ENCODE peak calls at places on chromosomes 5 and 9, in six cellular contexts. P is transverse colon, M is HCT116, L is body of pancreas, O is endothelial cell of umbilical vein, Z is uterus. R is an unnamed sample.

GRCh38 chr9:99040254-99040653 is 64.7 kb upstream of the TGFBR1 start:
- DNase-seq in L (no peak), P (no peak), M (no peak), O (no peak), Z (no peak), R (no peak)

GRCh38 chr5:75242067-75242466 is 5.4 kb upstream of the ANKRD31 start:
- DNase-seq in P (no peak), L (no peak), Z (no peak), O (no peak), M (no peak), R (no peak)

GRCh38 chr5:154477382-154478223 is 424 bp downstream of the HAND1 start:
- DNase-seq in Z (no peak), L (no peak), P (no peak), M (no peak), O (peak), R (no peak)

GRCh38 chr5:142529626-142530278 is 156.1 kb downstream of the FGF1 start:
- DNase-seq in L (no peak), P (no peak), Z (no peak), O (peak), M (peak), R (peak)

GRCh38 chr5:6728011-6728794 is 15.0 kb downstream of the TENT4A start:
- DNase-seq in O (no peak), M (no peak), Z (no peak), L (no peak), P (no peak), R (no peak)

GRCh38 chr9:133023117-133023890 is 7.5 kb upstream of the GTF3C5 start:
- DNase-seq in O (no peak), L (no peak), P (peak), Z (no peak), M (no peak), R (no peak)

GRCh38 chr5:87405472-87406155 is 7.1 kb downstream of the CCNH start:
- DNase-seq in M (no peak), L (no peak), Z (no peak), P (no peak), O (no peak), R (no peak)

GRCh38 chr5:135127604-135128240 is 93.7 kb upstream of the PITX1 start:
- DNase-seq in Z (no peak), O (no peak), M (no peak), P (peak), L (no peak), R (peak)

GRCh38 chr9:37566716-37567115 is 9.5 kb downstream of the FBXO10 start:
- DNase-seq in Z (no peak), M (no peak), O (no peak), P (no peak), L (no peak), R (no peak)

GRCh38 chr9:20754556-20754955 is 70.5 kb downstream of the FOCAD start:
- DNase-seq in P (no peak), L (no peak), Z (no peak), M (no peak), O (no peak), R (no peak)

GRCh38 chr5:142184939-142185526 is 76.5 kb downstream of the NDFIP1 start:
- DNase-seq in P (no peak), L (no peak), O (no peak), M (no peak), Z (no peak), R (no peak)

GRCh38 chr9:87327567-87328125 is 170.0 kb upstream of the DAPK1 start:
- DNase-seq in P (no peak), M (no peak), O (no peak), Z (no peak), L (no peak), R (no peak)

GRCh38 chr5:73301208-73302088 is 128.5 kb downstream of the TMEM174 start:
- DNase-seq in Z (no peak), L (no peak), P (no peak), O (no peak), M (no peak), R (no peak)

GRCh38 chr5:41193462-41194166 is 19.7 kb downstream of the C6 start:
- DNase-seq in M (no peak), O (peak), P (peak), L (peak), Z (peak), R (no peak)

GRCh38 chr9:95726756-95727155 is 148.7 kb upstream of the ERCC6L2 start:
- DNase-seq in P (no peak), M (peak), O (peak), Z (no peak), L (no peak), R (peak)

GRCh38 chr9:132630811-132631210 is 39.0 kb downstream of the DDX31 start:
- DNase-seq in P (no peak), O (no peak), L (no peak), Z (no peak), M (no peak), R (no peak)

GRCh38 chr5:141940695-141941271 is 17.1 kb downstream of the DELE1 start:
- DNase-seq in Z (no peak), O (no peak), L (no peak), M (no peak), P (no peak), R (no peak)

GRCh38 chr5:149930060-149930753 is 14.4 kb downstream of the PDE6A start:
- DNase-seq in M (no peak), L (peak), Z (no peak), O (no peak), P (no peak), R (no peak)

GRCh38 chr9:79694676-79695400 is 123.1 kb downstream of the TLE4 start:
- DNase-seq in O (no peak), L (no peak), P (no peak), Z (no peak), M (no peak), R (no peak)

GRCh38 chr5:63011158-63011557 is 432.5 kb downstream of the LRRC70 start:
- DNase-seq in M (no peak), O (no peak), Z (no peak), L (no peak), P (no peak), R (no peak)

GRCh38 chr5:163696270-163696887 is 191.0 kb downstream of the MAT2B start:
- DNase-seq in O (peak), M (peak), L (peak), Z (no peak), P (peak), R (peak)

GRCh38 chr9:10265102-10265708 is 347.6 kb downstream of the PTPRD start:
- DNase-seq in O (peak), P (no peak), Z (no peak), M (no peak), L (no peak), R (peak)

GRCh38 chr9:19181002-19181401 is 49.5 kb upstream of the DENND4C start:
- DNase-seq in O (no peak), Z (no peak), M (no peak), L (no peak), P (peak), R (no peak)

GRCh38 chr9:108786322-108786721 is 69.5 kb downstream of the ACTL7B start:
- DNase-seq in O (no peak), P (no peak), M (no peak), L (no peak), Z (no peak), R (no peak)

GRCh38 chr5:110086658-110087388 is 397.1 kb downstream of the MAN2A1 start:
- DNase-seq in O (no peak), P (peak), M (no peak), L (no peak), Z (peak), R (no peak)

GRCh38 chr9:95552814-95553546 is 36.2 kb upstream of the PTCH1 start:
- DNase-seq in L (peak), O (peak), Z (peak), M (no peak), P (no peak), R (no peak)

GRCh38 chr9:99533421-99533820 is 288.3 kb upstream of the NR4A3 start:
- DNase-seq in Z (no peak), P (no peak), L (no peak), O (no peak), M (no peak), R (no peak)

GRCh38 chr9:128657344-128657704 is 677 bp upstream of the DYNC2I2 start:
- DNase-seq in P (no peak), Z (no peak), O (no peak), M (no peak), L (peak), R (no peak)

GRCh38 chr5:160930361-160930760 is 78.3 kb upstream of the ATP10B start:
- DNase-seq in O (no peak), Z (no peak), L (no peak), M (no peak), P (no peak), R (no peak)

GRCh38 chr5:132011561-132012384 is at the start of gene ACSL6:
- DNase-seq in P (peak), M (no peak), O (no peak), L (peak), Z (no peak), R (no peak)

GRCh38 chr5:116032094-116032517 is at the start of gene ARL14EPL:
- DNase-seq in M (peak), O (peak), Z (peak), P (no peak), L (peak), R (peak)

GRCh38 chr5:128097781-128098180 is 14.2 kb downstream of the SLC12A2 start:
- DNase-seq in Z (no peak), O (no peak), P (no peak), M (no peak), L (no peak), R (no peak)

GRCh38 chr5:3024126-3024525 is 272.6 kb upstream of the IRX2 start:
- DNase-seq in Z (no peak), O (no peak), P (no peak), M (no peak), L (no peak), R (no peak)

GRCh38 chr9:121741198-121741918 is 89.9 kb downstream of the DAB2IP start:
- DNase-seq in L (no peak), P (no peak), Z (no peak), M (no peak), O (peak), R (no peak)
- TF ChIP-seq POLR2A in L (no peak), P (no peak), Z (no peak), M (no peak), O (no peak), R (no peak)

GRCh38 chr5:176678584-176678983 is 31.3 kb downstream of the TSPAN17 start:
- DNase-seq in M (no peak), P (no peak), L (no peak), Z (no peak), O (no peak), R (no peak)
- TF ChIP-seq POLR2A in M (no peak), P (no peak), L (no peak), Z (no peak), O (no peak), R (no peak)

GRCh38 chr5:95821110-95822021 is 1.2 kb downstream of the GLRX start:
- DNase-seq in Z (no peak), M (no peak), O (no peak), P (no peak), L (no peak), R (no peak)

GRCh38 chr5:95822038-95822407 is 503 bp downstream of the GLRX start:
- DNase-seq in Z (peak), M (no peak), L (peak), O (peak), P (peak), R (no peak)

GRCh38 chr5:95823241-95823737 is 763 bp upstream of the GLRX start:
- DNase-seq in O (no peak), L (no peak), P (no peak), Z (no peak), M (no peak), R (no peak)

GRCh38 chr5:95823738-95824609 is 1.4 kb upstream of the GLRX start:
- DNase-seq in Z (peak), M (peak), P (peak), L (no peak), O (peak), R (peak)

GRCh38 chr5:95822408-95823240 is at the start of gene GLRX:
- DNase-seq in P (peak), Z (peak), M (peak), O (peak), L (peak), R (peak)
- TF ChIP-seq POLR2A in P (peak), Z (no peak), M (no peak), O (peak), L (peak), R (no peak)

GRCh38 chr5:472656-473343 is 29.8 kb downstream of the EXOC3 start:
- DNase-seq in L (peak), Z (peak), M (peak), O (peak), P (peak), R (peak)
- TF ChIP-seq POLR2A in L (peak), Z (peak), M (peak), O (peak), P (peak), R (peak)

GRCh38 chr5:91365498-91365897 is 17.6 kb downstream of the ARRDC3 start:
- DNase-seq in P (no peak), O (no peak), Z (no peak), M (no peak), L (no peak), R (no peak)
- TF ChIP-seq POLR2A in P (no peak), O (no peak), Z (no peak), M (no peak), L (no peak), R (no peak)

DNA sequence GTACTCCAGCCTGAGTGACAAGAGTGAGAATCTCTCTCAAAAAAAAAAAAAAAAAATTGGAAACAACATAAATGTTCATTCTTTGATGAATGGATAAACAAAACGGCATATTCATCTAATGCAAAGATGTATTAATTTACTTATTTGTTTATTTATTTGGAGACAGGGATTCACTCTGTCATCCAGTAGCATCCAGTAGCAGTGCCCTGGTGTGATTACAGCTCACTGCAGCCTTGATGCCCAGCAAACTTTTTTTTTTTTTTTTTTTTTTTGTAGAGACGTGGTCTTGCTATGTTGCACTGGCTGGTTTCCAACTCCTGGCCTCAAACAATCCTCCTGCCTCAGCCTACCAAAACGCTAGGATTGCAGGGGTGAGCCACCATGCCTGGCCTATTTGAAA is 24.4 kb downstream of the OR2V2 start:
- DNase-seq in Z (no peak), P (no peak), O (no peak), M (no peak), L (no peak), R (no peak)
- TF ChIP-seq POLR2A in Z (no peak), P (no peak), O (no peak), M (no peak), L (no peak), R (no peak)

DNA sequence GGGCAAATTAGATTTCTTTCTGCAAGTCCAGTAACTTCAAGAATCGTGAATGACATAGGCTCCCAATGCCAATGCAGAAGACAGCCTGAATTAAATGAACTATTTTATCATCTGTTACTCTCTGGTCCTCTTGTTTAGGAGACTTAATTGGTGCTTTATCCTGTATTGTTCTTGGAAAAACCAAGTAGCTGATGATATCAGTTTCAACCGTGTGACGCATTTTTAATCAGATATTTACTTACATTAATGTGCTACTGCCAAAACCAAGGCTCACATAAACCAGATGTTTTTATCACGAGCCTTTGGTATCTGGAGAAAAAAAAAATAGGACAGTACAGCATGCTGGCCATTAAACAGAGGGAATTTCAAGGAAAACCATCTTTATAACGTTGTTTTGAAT is 90.0 kb downstream of the ICE1 start:
- DNase-seq in M (no peak), Z (no peak), L (no peak), P (no peak), O (no peak), R (no peak)
- TF ChIP-seq POLR2A in M (no peak), Z (no peak), L (no peak), P (no peak), O (no peak), R (no peak)

DNA sequence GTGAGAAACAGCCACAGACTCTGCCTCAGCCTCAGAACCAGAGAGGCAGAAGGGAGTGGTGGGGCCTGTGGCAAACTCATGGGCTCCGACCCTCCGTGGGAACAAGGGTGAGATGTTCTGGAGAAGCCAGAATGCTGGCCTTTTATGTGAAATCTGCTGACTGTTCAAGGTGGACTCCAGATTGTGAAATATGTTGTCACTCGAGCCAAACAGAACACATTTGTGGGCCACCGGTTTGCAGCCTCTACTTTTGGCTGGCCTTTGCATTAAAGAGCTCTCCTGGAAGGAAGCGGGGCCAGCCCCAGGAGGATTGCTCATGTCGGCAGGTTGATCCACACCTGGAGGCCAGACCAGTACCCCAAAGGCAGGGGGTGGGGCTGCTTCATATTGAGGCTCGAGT is 62.4 kb downstream of the ERGIC1 start:
- DNase-seq in L (no peak), M (no peak), P (no peak), O (no peak), Z (no peak), R (no peak)
- TF ChIP-seq POLR2A in L (no peak), M (no peak), P (no peak), O (no peak), Z (no peak), R (no peak)

DNA sequence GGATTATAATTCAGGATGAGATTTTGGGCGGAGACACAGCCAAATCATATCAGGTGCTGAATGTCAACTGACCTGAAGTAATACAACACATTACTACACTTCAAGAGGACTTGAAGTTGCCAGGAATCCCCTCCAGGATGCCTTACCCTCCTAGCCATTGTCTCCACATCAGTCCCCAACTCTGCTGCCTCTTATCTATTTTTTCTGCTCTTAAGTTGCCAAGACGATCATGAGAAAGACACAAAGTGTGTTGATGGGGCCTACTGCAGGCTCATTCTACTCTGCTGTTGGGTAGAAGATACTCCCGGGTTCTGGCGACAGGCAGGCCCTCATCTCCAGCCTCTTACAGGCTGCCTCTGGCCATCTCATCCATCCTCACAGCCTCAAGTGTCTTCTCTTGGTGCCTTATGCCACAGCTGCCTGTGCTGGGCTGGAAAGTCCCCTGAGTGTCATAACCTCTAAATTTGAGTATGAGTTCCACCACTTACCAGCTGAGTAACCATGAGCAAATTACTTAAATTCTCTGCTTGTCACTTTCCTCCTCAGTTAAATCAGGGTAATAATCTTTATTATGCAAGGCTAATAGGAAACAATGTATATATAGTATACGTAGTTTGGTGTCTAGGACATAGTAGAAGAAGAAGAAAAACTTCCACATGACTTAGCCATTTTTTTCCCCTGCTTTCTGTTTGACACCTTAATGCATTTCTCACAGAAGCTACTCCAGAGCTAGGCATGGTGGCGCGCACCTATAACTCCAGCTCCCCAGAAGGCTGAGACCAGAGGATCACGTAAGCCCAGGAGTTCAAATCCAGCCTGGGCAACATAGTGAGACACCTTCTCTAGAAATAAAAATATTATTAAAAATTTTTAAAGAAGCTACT is 73.0 kb upstream of the SNX2 start:
- DNase-seq in P (peak), Z (no peak), O (no peak), L (no peak), M (no peak), R (no peak)
- TF ChIP-seq POLR2A in P (no peak), Z (no peak), O (no peak), L (no peak), M (no peak), R (no peak)

GRCh38 chr9:110048976-110049698 is 158.8 kb downstream of the C9orf152 start:
- DNase-seq in L (no peak), P (no peak), M (no peak), O (no peak), Z (peak), R (no peak)

GRCh38 chr9:110049699-110050450 is 158.1 kb downstream of the C9orf152 start:
- DNase-seq in L (no peak), O (no peak), Z (peak), P (peak), M (no peak), R (no peak)

GRCh38 chr9:110047955-110048472 is 159.9 kb downstream of the C9orf152 start:
- DNase-seq in Z (no peak), M (no peak), L (no peak), O (peak), P (no peak), R (no peak)

GRCh38 chr9:110047232-110047954 is 160.6 kb downstream of the C9orf152 start:
- DNase-seq in L (no peak), O (no peak), M (no peak), Z (no peak), P (no peak), R (no peak)

DNA sequence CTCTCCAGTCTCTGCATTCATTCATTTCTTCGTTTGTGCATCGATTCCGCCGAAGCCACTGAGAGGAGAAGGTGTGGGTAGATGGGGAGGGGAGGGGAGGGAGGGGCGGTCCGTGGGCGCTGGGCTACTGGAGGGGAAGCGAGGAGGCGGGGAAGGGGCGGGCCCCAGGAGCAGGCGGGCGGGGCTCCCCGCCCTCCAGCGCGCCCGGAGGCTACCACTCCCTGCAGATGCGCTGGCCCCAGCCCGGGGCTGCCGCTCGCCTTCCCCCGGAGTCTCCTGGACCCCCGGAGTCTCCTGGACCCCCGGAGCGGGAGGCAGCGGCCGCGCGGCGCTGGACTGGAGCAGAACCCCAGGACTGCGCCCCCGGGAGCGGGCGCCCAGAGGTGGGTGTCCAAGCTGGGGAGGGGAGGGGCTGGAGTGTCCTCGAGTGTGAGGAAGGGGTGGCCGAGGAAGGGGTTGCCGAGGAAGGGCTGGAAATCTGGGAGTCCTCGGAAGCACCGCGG is 159.4 kb downstream of the C9orf152 start:
- DNase-seq in M (peak), P (peak), L (peak), O (peak), Z (peak), R (peak)
- TF ChIP-seq POLR2A in M (peak), P (peak), L (peak), O (peak), Z (peak), R (peak)